ENCODE peak calls at places on chromosomes 3 and 15, in nine cellular contexts. One of them, this sample, is unnamed.

GRCh38 chr15:81293728-81294500 is 30.0 kb downstream of the STARD5 start:
- DNase-seq in GM12865: peak
- DNase-seq in endothelial cell of umbilical vein: no peak
- DNase-seq in CD8-positive, alpha-beta T cell: peak
- DNase-seq in HAP-1: no peak
- DNase-seq in naive thymus-derived CD4-positive, alpha-beta T cell: peak
- DNase-seq in adrenal gland: no peak
- DNase-seq in CD8-positive, alpha-beta memory T cell: peak
- DNase-seq in astrocyte of the spinal cord: no peak
- DNase-seq in this sample: peak

GRCh38 chr15:88225484-88225883 is 31.1 kb downstream of the NTRK3 start:
- DNase-seq in GM12865: no peak
- DNase-seq in endothelial cell of umbilical vein: no peak
- DNase-seq in CD8-positive, alpha-beta T cell: no peak
- DNase-seq in HAP-1: no peak
- DNase-seq in naive thymus-derived CD4-positive, alpha-beta T cell: no peak
- DNase-seq in adrenal gland: no peak
- DNase-seq in CD8-positive, alpha-beta memory T cell: no peak
- DNase-seq in astrocyte of the spinal cord: no peak
- DNase-seq in this sample: no peak

GRCh38 chr3:27847697-27848096 is 125.6 kb upstream of the EOMES start:
- DNase-seq in GM12865: no peak
- DNase-seq in endothelial cell of umbilical vein: no peak
- DNase-seq in CD8-positive, alpha-beta T cell: no peak
- DNase-seq in HAP-1: no peak
- DNase-seq in naive thymus-derived CD4-positive, alpha-beta T cell: no peak
- DNase-seq in adrenal gland: no peak
- DNase-seq in CD8-positive, alpha-beta memory T cell: no peak
- DNase-seq in astrocyte of the spinal cord: no peak
- DNase-seq in this sample: no peak

GRCh38 chr3:49020335-49021212 is 1.3 kb upstream of the NDUFAF3 start:
- DNase-seq in GM12865: peak
- DNase-seq in endothelial cell of umbilical vein: peak
- DNase-seq in CD8-positive, alpha-beta T cell: no peak
- DNase-seq in HAP-1: peak
- DNase-seq in naive thymus-derived CD4-positive, alpha-beta T cell: no peak
- DNase-seq in adrenal gland: peak
- DNase-seq in CD8-positive, alpha-beta memory T cell: no peak
- DNase-seq in astrocyte of the spinal cord: no peak
- DNase-seq in this sample: no peak

GRCh38 chr3:184786271-184787010 is 25.5 kb upstream of the VPS8 start:
- DNase-seq in GM12865: peak
- DNase-seq in endothelial cell of umbilical vein: no peak
- DNase-seq in CD8-positive, alpha-beta T cell: no peak
- DNase-seq in HAP-1: no peak
- DNase-seq in naive thymus-derived CD4-positive, alpha-beta T cell: no peak
- DNase-seq in adrenal gland: peak
- DNase-seq in CD8-positive, alpha-beta memory T cell: no peak
- DNase-seq in astrocyte of the spinal cord: peak
- DNase-seq in this sample: no peak

GRCh38 chr15:80710635-80711553 is 15.8 kb downstream of the ABHD17C start:
- DNase-seq in GM12865: peak
- DNase-seq in endothelial cell of umbilical vein: no peak
- DNase-seq in CD8-positive, alpha-beta T cell: no peak
- DNase-seq in HAP-1: no peak
- DNase-seq in naive thymus-derived CD4-positive, alpha-beta T cell: no peak
- DNase-seq in adrenal gland: no peak
- DNase-seq in CD8-positive, alpha-beta memory T cell: no peak
- DNase-seq in astrocyte of the spinal cord: peak
- DNase-seq in this sample: no peak

GRCh38 chr15:35507932-35508638 is 37.9 kb downstream of the DPH6 start:
- DNase-seq in GM12865: no peak
- DNase-seq in endothelial cell of umbilical vein: no peak
- DNase-seq in CD8-positive, alpha-beta T cell: no peak
- DNase-seq in HAP-1: peak
- DNase-seq in naive thymus-derived CD4-positive, alpha-beta T cell: no peak
- DNase-seq in adrenal gland: no peak
- DNase-seq in CD8-positive, alpha-beta memory T cell: no peak
- DNase-seq in astrocyte of the spinal cord: no peak
- DNase-seq in this sample: no peak

GRCh38 chr15:100721758-100722550 is 119.6 kb downstream of the ASB7 start:
- DNase-seq in GM12865: no peak
- DNase-seq in endothelial cell of umbilical vein: peak
- DNase-seq in CD8-positive, alpha-beta T cell: no peak
- DNase-seq in HAP-1: no peak
- DNase-seq in naive thymus-derived CD4-positive, alpha-beta T cell: no peak
- DNase-seq in adrenal gland: peak
- DNase-seq in CD8-positive, alpha-beta memory T cell: no peak
- DNase-seq in astrocyte of the spinal cord: peak
- DNase-seq in this sample: no peak

GRCh38 chr15:43977072-43977884 is 150.5 kb downstream of the WDR76 start:
- DNase-seq in GM12865: peak
- DNase-seq in endothelial cell of umbilical vein: peak
- DNase-seq in CD8-positive, alpha-beta T cell: no peak
- DNase-seq in HAP-1: no peak
- DNase-seq in naive thymus-derived CD4-positive, alpha-beta T cell: no peak
- DNase-seq in adrenal gland: no peak
- DNase-seq in CD8-positive, alpha-beta memory T cell: peak
- DNase-seq in astrocyte of the spinal cord: no peak
- DNase-seq in this sample: peak

DNA sequence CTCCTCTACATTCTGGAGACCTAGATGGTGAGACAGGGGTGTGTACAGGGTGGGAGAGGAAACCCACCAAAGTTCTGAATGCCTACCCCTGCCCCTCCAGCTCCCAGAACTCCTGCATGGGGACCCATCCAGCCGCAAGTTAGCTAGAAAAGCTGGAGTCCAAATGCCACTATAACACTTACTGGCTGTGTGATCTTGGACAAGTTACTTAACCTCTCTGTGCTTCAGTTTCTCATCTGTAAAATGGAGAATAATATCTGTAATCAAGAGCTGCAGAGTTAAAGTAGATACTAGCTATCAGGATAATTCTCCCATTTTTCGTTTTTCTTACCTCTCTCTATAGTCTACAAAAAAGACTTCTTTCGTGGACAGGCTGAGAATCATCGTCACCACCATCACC is 63.4 kb downstream of the ADCY5 start:
- DNase-seq in GM12865: no peak
- DNase-seq in endothelial cell of umbilical vein: no peak
- DNase-seq in CD8-positive, alpha-beta T cell: no peak
- DNase-seq in HAP-1: no peak
- DNase-seq in naive thymus-derived CD4-positive, alpha-beta T cell: no peak
- DNase-seq in adrenal gland: no peak
- DNase-seq in CD8-positive, alpha-beta memory T cell: no peak
- DNase-seq in astrocyte of the spinal cord: no peak
- DNase-seq in this sample: no peak
- H3K4me3 ChIP-seq in GM12865: no peak
- H3K4me3 ChIP-seq in endothelial cell of umbilical vein: no peak
- H3K4me3 ChIP-seq in CD8-positive, alpha-beta T cell: no peak
- H3K4me3 ChIP-seq in HAP-1: no peak
- H3K4me3 ChIP-seq in naive thymus-derived CD4-positive, alpha-beta T cell: no peak
- H3K4me3 ChIP-seq in adrenal gland: no peak
- H3K4me3 ChIP-seq in CD8-positive, alpha-beta memory T cell: no peak
- H3K4me3 ChIP-seq in astrocyte of the spinal cord: no peak
- H3K4me3 ChIP-seq in this sample: no peak

GRCh38 chr3:36991147-36991546 is 1.8 kb downstream of the EPM2AIP1 start:
- DNase-seq in GM12865: peak
- DNase-seq in endothelial cell of umbilical vein: no peak
- DNase-seq in CD8-positive, alpha-beta T cell: no peak
- DNase-seq in HAP-1: no peak
- DNase-seq in naive thymus-derived CD4-positive, alpha-beta T cell: no peak
- DNase-seq in adrenal gland: no peak
- DNase-seq in CD8-positive, alpha-beta memory T cell: no peak
- DNase-seq in astrocyte of the spinal cord: no peak
- DNase-seq in this sample: no peak

GRCh38 chr3:36988336-36988735 is 4.6 kb downstream of the EPM2AIP1 start:
- DNase-seq in GM12865: no peak
- DNase-seq in endothelial cell of umbilical vein: peak
- DNase-seq in CD8-positive, alpha-beta T cell: no peak
- DNase-seq in HAP-1: no peak
- DNase-seq in naive thymus-derived CD4-positive, alpha-beta T cell: no peak
- DNase-seq in adrenal gland: no peak
- DNase-seq in CD8-positive, alpha-beta memory T cell: no peak
- DNase-seq in astrocyte of the spinal cord: no peak
- DNase-seq in this sample: no peak

GRCh38 chr3:36991923-36992805 is 767 bp downstream of the EPM2AIP1 start:
- DNase-seq in GM12865: peak
- DNase-seq in endothelial cell of umbilical vein: no peak
- DNase-seq in CD8-positive, alpha-beta T cell: no peak
- DNase-seq in HAP-1: peak
- DNase-seq in naive thymus-derived CD4-positive, alpha-beta T cell: no peak
- DNase-seq in adrenal gland: no peak
- DNase-seq in CD8-positive, alpha-beta memory T cell: no peak
- DNase-seq in astrocyte of the spinal cord: peak
- DNase-seq in this sample: no peak

GRCh38 chr3:36989568-36989967 is 3.4 kb downstream of the EPM2AIP1 start:
- DNase-seq in GM12865: no peak
- DNase-seq in endothelial cell of umbilical vein: no peak
- DNase-seq in CD8-positive, alpha-beta T cell: no peak
- DNase-seq in HAP-1: no peak
- DNase-seq in naive thymus-derived CD4-positive, alpha-beta T cell: no peak
- DNase-seq in adrenal gland: no peak
- DNase-seq in CD8-positive, alpha-beta memory T cell: no peak
- DNase-seq in astrocyte of the spinal cord: no peak
- DNase-seq in this sample: no peak

GRCh38 chr3:36989000-36989399 is 3.9 kb downstream of the EPM2AIP1 start:
- DNase-seq in GM12865: no peak
- DNase-seq in endothelial cell of umbilical vein: no peak
- DNase-seq in CD8-positive, alpha-beta T cell: no peak
- DNase-seq in HAP-1: no peak
- DNase-seq in naive thymus-derived CD4-positive, alpha-beta T cell: no peak
- DNase-seq in adrenal gland: no peak
- DNase-seq in CD8-positive, alpha-beta memory T cell: no peak
- DNase-seq in astrocyte of the spinal cord: no peak
- DNase-seq in this sample: no peak
- H3K4me3 ChIP-seq in GM12865: peak
- H3K4me3 ChIP-seq in endothelial cell of umbilical vein: no peak
- H3K4me3 ChIP-seq in CD8-positive, alpha-beta T cell: no peak
- H3K4me3 ChIP-seq in HAP-1: peak
- H3K4me3 ChIP-seq in naive thymus-derived CD4-positive, alpha-beta T cell: no peak
- H3K4me3 ChIP-seq in adrenal gland: no peak
- H3K4me3 ChIP-seq in CD8-positive, alpha-beta memory T cell: peak
- H3K4me3 ChIP-seq in astrocyte of the spinal cord: no peak
- H3K4me3 ChIP-seq in this sample: peak

DNA sequence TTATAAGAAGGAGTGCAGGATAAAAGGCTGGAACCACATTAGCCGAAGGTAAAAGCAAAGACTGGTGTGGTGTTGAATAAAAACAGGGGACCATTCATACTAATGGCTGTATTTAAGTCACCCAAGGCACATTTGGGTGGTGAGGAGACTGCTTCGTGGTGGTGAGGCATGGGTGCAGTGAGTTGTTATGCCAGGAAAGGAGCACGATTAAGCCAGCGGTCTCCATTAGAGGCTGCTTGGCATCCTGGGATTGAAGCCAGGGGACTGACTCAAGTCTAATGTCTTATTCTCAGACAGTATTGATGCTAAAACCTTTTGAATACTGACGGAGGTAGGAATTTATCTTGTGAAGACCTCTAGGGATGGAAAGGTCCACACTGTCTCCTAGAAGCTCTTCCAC is 21.9 kb downstream of the FEM1B start:
- DNase-seq in GM12865: no peak
- DNase-seq in endothelial cell of umbilical vein: no peak
- DNase-seq in CD8-positive, alpha-beta T cell: no peak
- DNase-seq in HAP-1: no peak
- DNase-seq in naive thymus-derived CD4-positive, alpha-beta T cell: no peak
- DNase-seq in adrenal gland: peak
- DNase-seq in CD8-positive, alpha-beta memory T cell: no peak
- DNase-seq in astrocyte of the spinal cord: peak
- DNase-seq in this sample: no peak
- H3K4me3 ChIP-seq in GM12865: peak
- H3K4me3 ChIP-seq in endothelial cell of umbilical vein: no peak
- H3K4me3 ChIP-seq in CD8-positive, alpha-beta T cell: peak
- H3K4me3 ChIP-seq in HAP-1: no peak
- H3K4me3 ChIP-seq in naive thymus-derived CD4-positive, alpha-beta T cell: peak
- H3K4me3 ChIP-seq in adrenal gland: no peak
- H3K4me3 ChIP-seq in CD8-positive, alpha-beta memory T cell: peak
- H3K4me3 ChIP-seq in astrocyte of the spinal cord: no peak
- H3K4me3 ChIP-seq in this sample: no peak

GRCh38 chr3:107208796-107209195 is 168.4 kb upstream of the CCDC54 start:
- DNase-seq in GM12865: no peak
- DNase-seq in endothelial cell of umbilical vein: peak
- DNase-seq in CD8-positive, alpha-beta T cell: no peak
- DNase-seq in HAP-1: no peak
- DNase-seq in naive thymus-derived CD4-positive, alpha-beta T cell: no peak
- DNase-seq in adrenal gland: no peak
- DNase-seq in CD8-positive, alpha-beta memory T cell: no peak
- DNase-seq in astrocyte of the spinal cord: no peak
- DNase-seq in this sample: no peak
- H3K4me3 ChIP-seq in GM12865: no peak
- H3K4me3 ChIP-seq in endothelial cell of umbilical vein: no peak
- H3K4me3 ChIP-seq in CD8-positive, alpha-beta T cell: no peak
- H3K4me3 ChIP-seq in HAP-1: no peak
- H3K4me3 ChIP-seq in naive thymus-derived CD4-positive, alpha-beta T cell: no peak
- H3K4me3 ChIP-seq in adrenal gland: no peak
- H3K4me3 ChIP-seq in CD8-positive, alpha-beta memory T cell: no peak
- H3K4me3 ChIP-seq in astrocyte of the spinal cord: no peak
- H3K4me3 ChIP-seq in this sample: no peak

GRCh38 chr3:147832611-147833010 is 423.4 kb downstream of the ZIC1 start:
- DNase-seq in GM12865: no peak
- DNase-seq in endothelial cell of umbilical vein: no peak
- DNase-seq in CD8-positive, alpha-beta T cell: no peak
- DNase-seq in HAP-1: no peak
- DNase-seq in naive thymus-derived CD4-positive, alpha-beta T cell: no peak
- DNase-seq in adrenal gland: no peak
- DNase-seq in CD8-positive, alpha-beta memory T cell: no peak
- DNase-seq in astrocyte of the spinal cord: no peak
- DNase-seq in this sample: no peak
- H3K4me3 ChIP-seq in GM12865: no peak
- H3K4me3 ChIP-seq in endothelial cell of umbilical vein: no peak
- H3K4me3 ChIP-seq in CD8-positive, alpha-beta T cell: no peak
- H3K4me3 ChIP-seq in HAP-1: no peak
- H3K4me3 ChIP-seq in naive thymus-derived CD4-positive, alpha-beta T cell: no peak
- H3K4me3 ChIP-seq in adrenal gland: no peak
- H3K4me3 ChIP-seq in CD8-positive, alpha-beta memory T cell: no peak
- H3K4me3 ChIP-seq in astrocyte of the spinal cord: no peak
- H3K4me3 ChIP-seq in this sample: no peak

This sample was measured in GM12864.